ENCODE peak calls at places on chromosomes 11 and 22, in ten cellular contexts. One of them, this sample, is unnamed.

GRCh38 chr22:25361899-25362214 is 142.4 kb downstream of the CRYBB2 start:
- DNase-seq in ovary: no peak
- DNase-seq in adrenal gland: no peak
- DNase-seq in AG09309: no peak
- DNase-seq in upper lobe of left lung: no peak
- DNase-seq in A549: no peak
- DNase-seq in OCI-LY7: no peak
- DNase-seq in dorsolateral prefrontal cortex: no peak
- DNase-seq in Caco-2: no peak
- DNase-seq in astrocyte of the cerebellum: no peak
- DNase-seq in this sample: no peak

GRCh38 chr11:71999813-72000590 is 1.3 kb downstream of the IL18BP start:
- DNase-seq in ovary: no peak
- DNase-seq in adrenal gland: peak; percentile 94
- DNase-seq in AG09309: no peak
- DNase-seq in upper lobe of left lung: no peak
- DNase-seq in A549: no peak
- DNase-seq in OCI-LY7: no peak
- DNase-seq in dorsolateral prefrontal cortex: no peak
- DNase-seq in Caco-2: no peak
- DNase-seq in astrocyte of the cerebellum: no peak
- DNase-seq in this sample: no peak

GRCh38 chr22:40412441-40412840 is 42.0 kb downstream of the SGSM3 start:
- DNase-seq in ovary: no peak
- DNase-seq in adrenal gland: no peak
- DNase-seq in AG09309: no peak
- DNase-seq in upper lobe of left lung: no peak
- DNase-seq in A549: no peak
- DNase-seq in OCI-LY7: peak; percentile 90
- DNase-seq in dorsolateral prefrontal cortex: no peak
- DNase-seq in Caco-2: no peak
- DNase-seq in astrocyte of the cerebellum: no peak
- DNase-seq in this sample: no peak

GRCh38 chr11:65782816-65783228 is 2.0 kb upstream of the AP5B1 start:
- DNase-seq in ovary: no peak
- DNase-seq in adrenal gland: no peak
- DNase-seq in AG09309: no peak
- DNase-seq in upper lobe of left lung: no peak
- DNase-seq in A549: no peak
- DNase-seq in OCI-LY7: no peak
- DNase-seq in dorsolateral prefrontal cortex: no peak
- DNase-seq in Caco-2: no peak
- DNase-seq in astrocyte of the cerebellum: no peak
- DNase-seq in this sample: no peak

GRCh38 chr11:70394211-70394950 is 3.9 kb upstream of the CTTN start:
- DNase-seq in ovary: no peak
- DNase-seq in adrenal gland: no peak
- DNase-seq in AG09309: no peak
- DNase-seq in upper lobe of left lung: no peak
- DNase-seq in A549: no peak
- DNase-seq in OCI-LY7: no peak
- DNase-seq in dorsolateral prefrontal cortex: no peak
- DNase-seq in Caco-2: no peak
- DNase-seq in astrocyte of the cerebellum: no peak
- DNase-seq in this sample: no peak

GRCh38 chr11:1353383-1354124 is 36.2 kb upstream of the BRSK2 start:
- DNase-seq in ovary: no peak
- DNase-seq in adrenal gland: no peak
- DNase-seq in AG09309: no peak
- DNase-seq in upper lobe of left lung: no peak
- DNase-seq in A549: no peak
- DNase-seq in OCI-LY7: no peak
- DNase-seq in dorsolateral prefrontal cortex: no peak
- DNase-seq in Caco-2: no peak
- DNase-seq in astrocyte of the cerebellum: no peak
- DNase-seq in this sample: no peak

GRCh38 chr11:93822359-93822758 is 28.1 kb downstream of the VSTM5 start:
- DNase-seq in ovary: no peak
- DNase-seq in adrenal gland: no peak
- DNase-seq in AG09309: no peak
- DNase-seq in upper lobe of left lung: no peak
- DNase-seq in A549: no peak
- DNase-seq in OCI-LY7: no peak
- DNase-seq in dorsolateral prefrontal cortex: no peak
- DNase-seq in Caco-2: no peak
- DNase-seq in astrocyte of the cerebellum: no peak
- DNase-seq in this sample: no peak

GRCh38 chr11:26769027-26769426 is 47.2 kb upstream of the SLC5A12 start:
- DNase-seq in ovary: no peak
- DNase-seq in adrenal gland: no peak
- DNase-seq in AG09309: no peak
- DNase-seq in upper lobe of left lung: no peak
- DNase-seq in A549: no peak
- DNase-seq in OCI-LY7: no peak
- DNase-seq in dorsolateral prefrontal cortex: no peak
- DNase-seq in Caco-2: no peak
- DNase-seq in astrocyte of the cerebellum: no peak
- DNase-seq in this sample: no peak

GRCh38 chr11:33044281-33044680 is 4.9 kb downstream of the TCP11L1 start:
- DNase-seq in ovary: no peak
- DNase-seq in adrenal gland: no peak
- DNase-seq in AG09309: no peak
- DNase-seq in upper lobe of left lung: no peak
- DNase-seq in A549: peak; percentile 47
- DNase-seq in OCI-LY7: no peak
- DNase-seq in dorsolateral prefrontal cortex: no peak
- DNase-seq in Caco-2: no peak
- DNase-seq in astrocyte of the cerebellum: peak; percentile 22
- DNase-seq in this sample: no peak

GRCh38 chr11:76462317-76462716 is 17.5 kb downstream of the EMSY start:
- DNase-seq in ovary: no peak
- DNase-seq in adrenal gland: no peak
- DNase-seq in AG09309: no peak
- DNase-seq in upper lobe of left lung: no peak
- DNase-seq in A549: no peak
- DNase-seq in OCI-LY7: no peak
- DNase-seq in dorsolateral prefrontal cortex: no peak
- DNase-seq in Caco-2: no peak
- DNase-seq in astrocyte of the cerebellum: no peak
- DNase-seq in this sample: no peak

GRCh38 chr11:45021692-45022130 is 71.0 kb upstream of the TP53I11 start:
- DNase-seq in ovary: peak; percentile 50
- DNase-seq in adrenal gland: peak; percentile 43
- DNase-seq in AG09309: peak; percentile 16
- DNase-seq in upper lobe of left lung: peak; percentile 31
- DNase-seq in A549: no peak
- DNase-seq in OCI-LY7: no peak
- DNase-seq in dorsolateral prefrontal cortex: peak; percentile 31
- DNase-seq in Caco-2: no peak
- DNase-seq in astrocyte of the cerebellum: peak; percentile 26
- DNase-seq in this sample: no peak

GRCh38 chr11:60748225-60748624 is 8.4 kb upstream of the MS4A15 start:
- DNase-seq in ovary: no peak
- DNase-seq in adrenal gland: no peak
- DNase-seq in AG09309: no peak
- DNase-seq in upper lobe of left lung: no peak
- DNase-seq in A549: no peak
- DNase-seq in OCI-LY7: no peak
- DNase-seq in dorsolateral prefrontal cortex: no peak
- DNase-seq in Caco-2: no peak
- DNase-seq in astrocyte of the cerebellum: no peak
- DNase-seq in this sample: no peak

GRCh38 chr11:65355776-65356393 is 1.3 kb downstream of the TIGD3 start:
- DNase-seq in ovary: no peak
- DNase-seq in adrenal gland: peak; percentile 57
- DNase-seq in AG09309: no peak
- DNase-seq in upper lobe of left lung: no peak
- DNase-seq in A549: no peak
- DNase-seq in OCI-LY7: no peak
- DNase-seq in dorsolateral prefrontal cortex: peak; percentile 71
- DNase-seq in Caco-2: no peak
- DNase-seq in astrocyte of the cerebellum: no peak
- DNase-seq in this sample: no peak

GRCh38 chr11:65953471-65953870 is 8.1 kb upstream of the SART1 start:
- DNase-seq in ovary: no peak
- DNase-seq in adrenal gland: no peak
- DNase-seq in AG09309: no peak
- DNase-seq in upper lobe of left lung: no peak
- DNase-seq in A549: no peak
- DNase-seq in OCI-LY7: no peak
- DNase-seq in dorsolateral prefrontal cortex: no peak
- DNase-seq in Caco-2: no peak
- DNase-seq in astrocyte of the cerebellum: no peak
- DNase-seq in this sample: no peak

GRCh38 chr11:20156876-20157613 is 3.2 kb downstream of the DBX1 start:
- DNase-seq in ovary: no peak
- DNase-seq in adrenal gland: no peak
- DNase-seq in AG09309: no peak
- DNase-seq in upper lobe of left lung: no peak
- DNase-seq in A549: no peak
- DNase-seq in OCI-LY7: no peak
- DNase-seq in dorsolateral prefrontal cortex: no peak
- DNase-seq in Caco-2: no peak
- DNase-seq in astrocyte of the cerebellum: no peak
- DNase-seq in this sample: peak; percentile 24

GRCh38 chr11:20157768-20158167 is 2.5 kb downstream of the DBX1 start:
- DNase-seq in ovary: no peak
- DNase-seq in adrenal gland: no peak
- DNase-seq in AG09309: no peak
- DNase-seq in upper lobe of left lung: no peak
- DNase-seq in A549: no peak
- DNase-seq in OCI-LY7: no peak
- DNase-seq in dorsolateral prefrontal cortex: no peak
- DNase-seq in Caco-2: no peak
- DNase-seq in astrocyte of the cerebellum: no peak
- DNase-seq in this sample: no peak

GRCh38 chr11:20156280-20156875 is 3.9 kb downstream of the DBX1 start:
- DNase-seq in ovary: no peak
- DNase-seq in adrenal gland: no peak
- DNase-seq in AG09309: no peak
- DNase-seq in upper lobe of left lung: no peak
- DNase-seq in A549: no peak
- DNase-seq in OCI-LY7: no peak
- DNase-seq in dorsolateral prefrontal cortex: no peak
- DNase-seq in Caco-2: peak; percentile 13
- DNase-seq in astrocyte of the cerebellum: no peak
- DNase-seq in this sample: peak; percentile 70

GRCh38 chr11:20155683-20156279 is 4.5 kb downstream of the DBX1 start:
- DNase-seq in ovary: no peak
- DNase-seq in adrenal gland: no peak
- DNase-seq in AG09309: no peak
- DNase-seq in upper lobe of left lung: no peak
- DNase-seq in A549: no peak
- DNase-seq in OCI-LY7: no peak
- DNase-seq in dorsolateral prefrontal cortex: no peak
- DNase-seq in Caco-2: no peak
- DNase-seq in astrocyte of the cerebellum: no peak
- DNase-seq in this sample: no peak

DNA sequence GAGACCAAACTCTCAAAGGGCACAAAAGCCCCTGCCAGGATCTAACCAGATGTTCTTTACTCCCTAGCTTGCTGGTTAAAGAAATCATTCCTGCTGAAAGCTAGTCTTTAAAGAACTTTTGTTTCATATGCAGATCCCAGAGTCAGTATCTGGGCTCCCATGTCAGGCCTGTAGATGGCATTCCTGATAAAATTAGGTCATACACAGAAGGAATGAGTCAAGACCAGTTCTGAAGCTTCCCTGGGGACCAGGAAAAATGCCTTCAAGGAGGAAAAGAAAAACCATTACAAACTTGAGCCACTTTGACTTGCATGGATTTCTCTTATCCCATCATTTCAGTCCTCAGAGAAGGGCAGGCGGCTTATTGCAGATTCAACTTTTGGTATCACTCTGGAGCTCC is 5.9 kb downstream of the DBX1 start:
- DNase-seq in ovary: no peak
- DNase-seq in adrenal gland: no peak
- DNase-seq in AG09309: peak; percentile 4
- DNase-seq in upper lobe of left lung: no peak
- DNase-seq in A549: no peak
- DNase-seq in OCI-LY7: no peak
- DNase-seq in dorsolateral prefrontal cortex: no peak
- DNase-seq in Caco-2: no peak
- DNase-seq in astrocyte of the cerebellum: no peak
- DNase-seq in this sample: no peak
- H3K4me3 ChIP-seq in ovary: no peak overlapping the region
- H3K4me3 ChIP-seq in adrenal gland: no peak overlapping the region
- H3K4me3 ChIP-seq in AG09309: no peak overlapping the region
- H3K4me3 ChIP-seq in upper lobe of left lung: no peak overlapping the region
- H3K4me3 ChIP-seq in A549: no peak overlapping the region
- H3K4me3 ChIP-seq in OCI-LY7: no peak overlapping the region
- H3K4me3 ChIP-seq in dorsolateral prefrontal cortex: no peak overlapping the region
- H3K4me3 ChIP-seq in Caco-2: no peak overlapping the region
- H3K4me3 ChIP-seq in astrocyte of the cerebellum: no peak overlapping the region
- H3K4me3 ChIP-seq in this sample: no peak overlapping the region

GRCh38 chr11:73980001-73980960 is 2.4 kb downstream of the UCP2 start:
- DNase-seq in ovary: no peak
- DNase-seq in adrenal gland: peak; percentile 53
- DNase-seq in AG09309: no peak
- DNase-seq in upper lobe of left lung: peak; percentile 80
- DNase-seq in A549: no peak
- DNase-seq in OCI-LY7: peak; percentile 97
- DNase-seq in dorsolateral prefrontal cortex: no peak
- DNase-seq in Caco-2: no peak
- DNase-seq in astrocyte of the cerebellum: no peak
- DNase-seq in this sample: peak; percentile 91
- H3K4me3 ChIP-seq in ovary: no peak overlapping the region
- H3K4me3 ChIP-seq in adrenal gland: no peak overlapping the region
- H3K4me3 ChIP-seq in AG09309: no peak overlapping the region
- H3K4me3 ChIP-seq in upper lobe of left lung: no peak overlapping the region
- H3K4me3 ChIP-seq in A549: peak overlapping the region; percentile 62
- H3K4me3 ChIP-seq in OCI-LY7: peak overlapping the region; percentile 91
- H3K4me3 ChIP-seq in dorsolateral prefrontal cortex: peak overlapping the region; percentile 81
- H3K4me3 ChIP-seq in Caco-2: no peak overlapping the region
- H3K4me3 ChIP-seq in astrocyte of the cerebellum: no peak overlapping the region
- H3K4me3 ChIP-seq in this sample: peak overlapping the region; percentile 93

GRCh38 chr11:101915811-101916291 is 471 bp downstream of the ANGPTL5 start:
- DNase-seq in ovary: no peak
- DNase-seq in adrenal gland: no peak
- DNase-seq in AG09309: peak; percentile 34
- DNase-seq in upper lobe of left lung: no peak
- DNase-seq in A549: peak; percentile 22
- DNase-seq in OCI-LY7: peak; percentile 77
- DNase-seq in dorsolateral prefrontal cortex: no peak
- DNase-seq in Caco-2: peak; percentile 45
- DNase-seq in astrocyte of the cerebellum: no peak
- DNase-seq in this sample: peak; percentile 5
- H3K4me3 ChIP-seq in ovary: peak overlapping the region; percentile 86
- H3K4me3 ChIP-seq in adrenal gland: no peak overlapping the region
- H3K4me3 ChIP-seq in AG09309: peak overlapping the region; percentile 63
- H3K4me3 ChIP-seq in upper lobe of left lung: no peak overlapping the region
- H3K4me3 ChIP-seq in A549: peak overlapping the region; percentile 49
- H3K4me3 ChIP-seq in OCI-LY7: peak overlapping the region; percentile 73
- H3K4me3 ChIP-seq in dorsolateral prefrontal cortex: peak overlapping the region; percentile 78
- H3K4me3 ChIP-seq in Caco-2: peak overlapping the region; percentile 66
- H3K4me3 ChIP-seq in astrocyte of the cerebellum: peak overlapping the region; percentile 60
- H3K4me3 ChIP-seq in this sample: peak overlapping the region; percentile 78

DNA sequence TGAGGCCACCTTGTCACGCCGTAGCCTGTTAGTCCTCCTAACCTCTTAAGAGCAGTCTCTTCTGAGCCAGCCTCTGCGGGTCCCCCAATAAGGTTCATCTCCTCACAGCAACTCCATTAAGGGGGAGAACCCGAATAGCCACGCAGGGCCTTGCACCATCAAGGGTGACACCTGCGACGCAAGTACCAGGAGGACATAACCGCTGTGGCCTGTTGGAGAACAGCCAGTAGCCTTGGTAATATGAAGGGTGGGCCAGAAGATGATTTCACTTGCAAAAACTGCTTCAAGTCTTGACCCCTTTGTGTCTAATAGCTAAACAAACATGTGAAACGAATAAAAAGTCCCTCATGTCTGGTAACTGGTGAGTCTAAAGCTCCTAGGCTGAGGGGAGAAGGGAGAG is 14.8 kb downstream of the ARFGAP2 start:
- DNase-seq in ovary: no peak
- DNase-seq in adrenal gland: peak; percentile 55
- DNase-seq in AG09309: no peak
- DNase-seq in upper lobe of left lung: no peak
- DNase-seq in A549: no peak
- DNase-seq in OCI-LY7: no peak
- DNase-seq in dorsolateral prefrontal cortex: no peak
- DNase-seq in Caco-2: no peak
- DNase-seq in astrocyte of the cerebellum: no peak
- DNase-seq in this sample: no peak
- H3K4me3 ChIP-seq in ovary: no peak overlapping the region
- H3K4me3 ChIP-seq in adrenal gland: no peak overlapping the region
- H3K4me3 ChIP-seq in AG09309: no peak overlapping the region
- H3K4me3 ChIP-seq in upper lobe of left lung: no peak overlapping the region
- H3K4me3 ChIP-seq in A549: no peak overlapping the region
- H3K4me3 ChIP-seq in OCI-LY7: no peak overlapping the region
- H3K4me3 ChIP-seq in dorsolateral prefrontal cortex: no peak overlapping the region
- H3K4me3 ChIP-seq in Caco-2: no peak overlapping the region
- H3K4me3 ChIP-seq in astrocyte of the cerebellum: no peak overlapping the region
- H3K4me3 ChIP-seq in this sample: no peak overlapping the region

This sample was measured in naive thymus-derived CD4-positive, alpha-beta T cell.